ENCODE peak calls at places on chromosomes 7 and 10, in six cellular contexts. P is neuronal stem cell, W is IMR-90, K is H1, L is H9, G is trophoblast cell. Y is an unnamed sample.

GRCh38 chr7:33423646-33424020 is 294.3 kb downstream of the BBS9 start:
- DNase-seq in P (no peak), L (no peak), G (peak), W (no peak), K (peak), Y (no peak)

GRCh38 chr10:43409385-43410109 is 561 bp upstream of the HNRNPF start:
- DNase-seq in K (no peak), P (no peak), G (peak), L (no peak), W (no peak), Y (no peak)

GRCh38 chr10:24707445-24707844 is 16.2 kb downstream of the ARHGAP21 start:
- DNase-seq in G (no peak), K (no peak), L (no peak), W (no peak), P (no peak), Y (no peak)

GRCh38 chr7:108190891-108191290 is 60.7 kb upstream of the LAMB4 start:
- DNase-seq in G (no peak), L (no peak), W (no peak), K (no peak), P (no peak), Y (no peak)

GRCh38 chr10:52314007-52314821 is at the start of gene DKK1:
- DNase-seq in K (peak), P (peak), W (peak), G (peak), L (peak), Y (peak)

GRCh38 chr10:75514830-75515229 is 83.4 kb downstream of the LRMDA start:
- DNase-seq in G (no peak), P (no peak), L (no peak), W (no peak), K (no peak), Y (no peak)

GRCh38 chr10:61139230-61139928 is 195.4 kb upstream of the RHOBTB1 start:
- DNase-seq in P (no peak), L (no peak), K (no peak), W (no peak), G (no peak), Y (no peak)

GRCh38 chr7:142767861-142768260 is 2.9 kb upstream of the PRSS2 start:
- DNase-seq in W (no peak), K (no peak), G (no peak), L (no peak), P (no peak), Y (no peak)

GRCh38 chr7:106358103-106358663 is 73.4 kb upstream of the NAMPT start:
- DNase-seq in W (peak), K (no peak), G (no peak), P (no peak), L (no peak), Y (peak)

GRCh38 chr7:14834456-14834855 is 68.1 kb downstream of the DGKB start:
- DNase-seq in W (peak), K (no peak), P (no peak), L (no peak), G (no peak), Y (no peak)

DNA sequence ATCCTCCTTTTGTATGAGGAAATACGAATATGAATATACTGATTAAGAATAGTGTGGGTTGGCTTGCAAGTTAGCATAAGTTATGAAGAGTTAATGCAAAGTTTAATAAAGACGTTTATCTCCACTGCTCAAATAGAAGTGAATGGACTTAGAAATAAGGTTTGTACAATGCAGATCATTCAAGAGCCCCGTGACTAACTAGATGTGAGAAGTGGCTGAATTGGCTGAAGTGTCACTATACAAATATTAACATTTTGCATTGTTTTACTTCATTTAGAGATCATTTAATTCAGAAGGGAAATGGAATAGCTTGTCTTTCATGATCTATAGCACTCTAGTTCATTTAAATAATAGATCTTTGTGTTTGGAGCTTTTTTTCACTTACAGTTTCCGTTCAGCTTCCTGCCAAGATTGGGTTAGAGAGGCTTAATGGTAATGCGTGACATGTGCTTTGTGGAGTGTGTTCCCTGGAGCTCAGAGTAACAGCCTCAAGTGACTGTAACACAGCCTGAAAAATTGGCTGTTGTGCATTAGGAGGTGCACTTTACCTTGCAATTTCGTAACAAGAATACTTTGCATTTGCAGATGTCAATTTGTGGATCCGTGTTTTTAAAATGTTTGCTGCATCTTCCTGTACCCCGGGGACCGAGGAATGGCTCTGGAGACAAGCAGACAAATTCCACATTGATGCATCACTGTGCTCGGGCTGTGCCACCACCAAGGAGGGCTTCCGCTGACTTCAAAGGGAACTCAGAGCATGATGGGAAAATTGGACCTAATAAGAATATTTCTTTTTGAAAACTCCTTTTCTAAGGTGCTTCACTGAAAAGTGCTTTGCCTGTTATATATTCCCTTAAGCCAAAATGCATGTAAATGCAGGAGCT is 170.3 kb downstream of the NRP1 start:
- DNase-seq in K (no peak), W (no peak), P (no peak), L (no peak), G (no peak), Y (peak)
- H4K91ac ChIP-seq in K (no peak), W (no peak), P (no peak), L (no peak), G (no peak), Y (no peak)

DNA sequence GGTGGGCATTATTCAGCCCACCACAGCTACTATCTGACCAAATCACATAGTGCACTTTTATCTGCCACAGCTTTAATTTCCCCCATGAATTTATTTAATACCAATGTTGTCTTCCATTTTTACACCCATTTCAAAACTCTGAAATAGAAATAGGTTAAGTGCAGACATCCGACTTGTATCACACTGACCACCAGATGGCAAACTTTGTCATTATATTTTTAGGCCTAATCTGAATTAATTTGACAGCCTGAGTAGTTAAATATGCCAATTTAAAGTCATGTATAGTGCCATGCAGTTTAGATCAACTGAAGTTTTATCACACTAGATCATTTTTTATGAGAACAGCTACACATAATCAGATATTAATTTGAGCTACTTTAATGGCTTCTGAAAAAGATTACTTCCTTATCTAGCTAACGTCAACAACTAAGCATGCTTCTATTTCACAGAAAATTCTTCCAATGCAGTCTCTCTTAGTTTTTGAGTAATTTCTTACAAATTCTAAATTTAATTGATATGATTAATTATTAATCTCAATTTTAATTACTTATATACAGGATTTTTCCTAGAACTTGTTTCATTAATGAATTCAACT is 566.4 kb downstream of the GFRA1 start:
- DNase-seq in G (peak), K (no peak), W (peak), P (peak), L (no peak), Y (peak)
- H4K8ac ChIP-seq in G (no peak), K (no peak), W (no peak), P (no peak), L (no peak), Y (no peak)

GRCh38 chr10:29591416-29591968 is 43.3 kb downstream of the SVIL start:
- DNase-seq in L (no peak), W (no peak), G (no peak), P (no peak), K (no peak), Y (no peak)

GRCh38 chr10:29595636-29596225 is 39.0 kb downstream of the SVIL start:
- DNase-seq in K (no peak), W (no peak), P (no peak), G (no peak), L (no peak), Y (no peak)

GRCh38 chr10:29598861-29599311 is 35.9 kb downstream of the SVIL start:
- DNase-seq in G (peak), L (no peak), W (peak), P (no peak), K (no peak), Y (peak)

GRCh38 chr10:29596826-29597225 is 37.9 kb downstream of the SVIL start:
- DNase-seq in P (no peak), G (no peak), K (no peak), W (no peak), L (no peak), Y (no peak)

GRCh38 chr10:29595146-29595545 is 39.6 kb downstream of the SVIL start:
- DNase-seq in L (no peak), P (no peak), G (no peak), K (no peak), W (no peak), Y (no peak)
- H4K91ac ChIP-seq in L (no peak), P (no peak), G (no peak), K (no peak), W (no peak), Y (no peak)

GRCh38 chr7:149188213-149188612 is 7.1 kb upstream of the ZNF282 start:
- DNase-seq in G (no peak), L (no peak), W (no peak), P (no peak), K (no peak), Y (no peak)
- H4K8ac ChIP-seq in G (no peak), L (no peak), W (no peak), P (no peak), K (no peak), Y (no peak)

DNA sequence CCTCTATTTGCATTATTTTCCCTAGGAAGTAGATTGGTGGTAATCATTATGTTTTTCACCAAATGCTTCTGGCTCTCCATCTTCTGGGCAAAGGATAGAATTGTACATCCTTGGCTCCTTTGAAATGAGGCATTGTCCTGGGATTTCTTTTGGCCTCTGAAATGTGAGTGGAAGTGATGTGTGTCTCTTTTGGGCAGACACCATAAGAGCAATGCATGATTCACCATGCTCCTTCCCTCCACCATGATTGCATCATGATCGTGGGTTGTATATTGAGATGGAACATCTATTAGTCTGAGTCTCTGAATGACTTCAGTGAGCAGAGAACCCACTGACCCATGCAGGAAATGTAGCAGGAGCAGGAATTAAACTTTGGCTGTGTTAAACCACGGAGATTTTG is 49.2 kb downstream of the ADRA2A start:
- DNase-seq in P (no peak), L (no peak), W (no peak), K (no peak), G (no peak), Y (no peak)
- H4K91ac ChIP-seq in P (no peak), L (no peak), W (no peak), K (no peak), G (no peak), Y (no peak)

GRCh38 chr7:104209063-104209462 is 1.2 kb upstream of the ORC5 start:
- DNase-seq in W (no peak), L (no peak), G (no peak), P (no peak), K (no peak), Y (no peak)

GRCh38 chr7:104206841-104207240 is 972 bp downstream of the ORC5 start:
- DNase-seq in G (no peak), K (no peak), P (no peak), L (no peak), W (no peak), Y (no peak)

GRCh38 chr7:104208421-104208780 is 588 bp upstream of the ORC5 start:
- DNase-seq in G (no peak), L (no peak), W (no peak), K (no peak), P (no peak), Y (no peak)

GRCh38 chr7:104207348-104207730 is 474 bp downstream of the ORC5 start:
- DNase-seq in W (peak), P (no peak), K (no peak), L (no peak), G (no peak), Y (peak)

DNA sequence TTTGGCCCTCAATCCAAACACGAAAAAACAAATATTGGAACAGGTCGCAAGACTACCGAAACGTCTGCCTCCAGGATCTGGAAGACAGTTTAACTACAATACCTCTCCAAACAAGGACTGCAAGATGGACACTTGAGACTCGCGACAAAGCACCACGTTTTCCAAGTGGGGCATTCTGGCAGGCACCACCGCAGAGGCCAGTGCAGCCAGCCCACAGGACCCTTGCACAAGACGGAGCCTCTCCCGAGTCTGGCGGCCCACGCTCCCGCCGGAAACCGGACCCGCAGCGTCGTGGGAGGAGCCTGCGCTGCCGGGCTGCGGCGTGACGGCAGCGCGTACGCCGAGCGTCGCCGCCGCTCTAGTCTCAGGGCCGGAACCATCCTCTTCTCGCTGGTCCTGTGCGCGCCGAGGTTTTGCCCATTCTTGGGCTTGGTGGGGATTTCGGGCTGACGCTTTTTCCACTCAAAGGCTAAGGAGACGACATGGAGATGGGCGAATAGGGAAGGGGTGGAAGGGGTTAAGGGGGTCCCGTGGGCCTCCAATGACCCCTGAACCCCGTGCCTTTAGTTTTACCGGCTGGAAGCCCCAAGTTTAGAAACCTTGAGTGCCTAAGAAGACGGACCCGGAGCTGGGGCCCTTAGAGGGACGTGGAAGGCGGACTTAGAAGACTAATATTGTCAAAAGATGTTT is at the start of gene ORC5:
- DNase-seq in K (peak), G (peak), L (peak), P (peak), W (peak), Y (peak)
- H4K8ac ChIP-seq in K (peak), G (peak), L (no peak), P (no peak), W (peak), Y (peak)

GRCh38 chr10:97782455-97783228 is 10.8 kb upstream of the SFRP5 start:
- DNase-seq in G (no peak), K (no peak), P (no peak), W (no peak), L (no peak), Y (no peak)

GRCh38 chr10:97788552-97789442 is 17.0 kb upstream of the SFRP5 start:
- DNase-seq in P (no peak), G (peak), W (no peak), L (no peak), K (no peak), Y (no peak)

GRCh38 chr10:97785231-97785630 is 13.4 kb upstream of the SFRP5 start:
- DNase-seq in L (no peak), K (no peak), P (no peak), W (no peak), G (no peak), Y (no peak)

GRCh38 chr10:97784200-97784811 is 12.5 kb upstream of the SFRP5 start:
- DNase-seq in K (no peak), P (no peak), L (no peak), W (no peak), G (no peak), Y (no peak)

DNA sequence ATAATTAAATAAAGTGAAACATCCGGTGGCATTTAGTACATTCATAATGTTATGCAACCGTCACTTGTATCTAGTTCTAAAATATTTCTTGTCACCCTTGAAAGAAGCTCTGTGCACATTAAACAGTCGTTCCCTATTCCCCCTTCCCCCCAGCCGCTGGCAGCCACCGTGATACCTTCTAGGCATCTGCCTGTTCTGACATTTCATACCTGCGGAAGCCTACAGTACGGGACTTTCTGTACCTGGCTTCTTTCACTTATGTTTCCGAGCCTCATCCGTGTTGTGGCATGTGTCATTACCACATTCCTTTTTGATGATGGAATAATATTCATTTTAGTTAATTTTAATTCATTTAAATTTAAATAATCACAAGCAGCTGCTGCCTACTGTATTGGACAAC is 13.9 kb upstream of the SFRP5 start:
- DNase-seq in K (no peak), G (peak), L (no peak), P (no peak), W (no peak), Y (no peak)
- H4K91ac ChIP-seq in K (no peak), G (no peak), L (no peak), P (no peak), W (no peak), Y (no peak)

DNA sequence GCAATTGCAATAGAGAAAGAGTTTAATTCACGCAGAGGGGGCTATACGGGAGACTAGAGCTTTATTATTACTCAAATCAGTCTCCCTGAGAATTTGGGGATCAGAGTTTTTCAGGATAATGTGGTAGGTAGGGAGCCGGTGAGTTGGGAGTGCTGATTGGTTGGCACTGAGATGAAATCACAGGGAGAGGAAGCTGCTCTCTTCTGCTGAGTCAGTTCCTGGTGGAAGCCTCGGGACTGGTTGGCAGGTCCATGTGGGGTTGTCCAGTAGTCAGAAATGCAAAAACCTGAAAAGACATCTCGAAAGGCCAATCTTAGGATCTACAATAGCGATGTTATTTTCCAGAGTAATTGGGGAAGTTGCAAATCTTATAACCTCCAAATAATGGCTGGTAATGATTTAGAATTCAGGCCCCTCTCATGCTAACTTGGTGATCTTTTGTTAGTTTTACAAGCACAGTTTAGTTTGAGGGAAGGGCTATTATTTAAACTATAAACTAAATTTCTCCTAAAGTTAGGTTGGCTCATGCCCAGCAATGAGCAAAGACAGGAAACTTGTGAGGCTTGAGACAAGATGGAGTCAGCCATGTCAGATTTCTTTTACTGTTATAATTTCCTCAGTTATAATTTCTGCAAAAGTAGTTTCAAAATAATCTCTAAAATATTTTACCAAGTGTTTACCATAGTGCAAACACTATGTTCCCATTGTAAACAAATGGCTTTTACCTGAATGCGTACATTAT is 39.4 kb upstream of the SLC25A13 start:
- DNase-seq in G (no peak), K (no peak), L (no peak), P (no peak), W (no peak), Y (no peak)
- H4K8ac ChIP-seq in G (no peak), K (no peak), L (no peak), P (no peak), W (no peak), Y (no peak)